ENCODE peak calls at places on chromosome 2, in six cellular contexts. D is fibroblast of lung, G is dorsolateral prefrontal cortex, L is brain microvascular endothelial cell, E is PC-3, V is Panc1. Q is an unnamed sample.

GRCh38 chr2:32553829-32554432 is 73.9 kb upstream of the TTC27 start:
- DNase-seq in G (no peak), V (no peak), E (peak), D (peak), L (peak), Q (peak)

GRCh38 chr2:160372585-160372984 is 121.0 kb downstream of the RBMS1 start:
- DNase-seq in G (no peak), D (peak), V (no peak), E (no peak), L (no peak), Q (no peak)

GRCh38 chr2:113890253-113891235 is 655 bp downstream of the ACTR3 start:
- DNase-seq in L (peak), D (peak), E (peak), V (no peak), G (peak), Q (peak)

GRCh38 chr2:37376421-37377186 is 32.2 kb downstream of the QPCT start:
- DNase-seq in G (no peak), E (peak), L (no peak), V (no peak), D (peak), Q (peak)

GRCh38 chr2:206086683-206087350 is 843 bp upstream of the INO80D start:
- DNase-seq in L (no peak), D (peak), V (no peak), E (peak), G (no peak), Q (no peak)

GRCh38 chr2:238716585-238716984 is 131.3 kb upstream of the TWIST2 start:
- DNase-seq in E (no peak), G (no peak), D (no peak), L (no peak), V (no peak), Q (no peak)

GRCh38 chr2:72919414-72920316 is 2.3 kb downstream of the EMX1 start:
- DNase-seq in L (no peak), G (no peak), D (peak), V (no peak), E (no peak), Q (peak)

GRCh38 chr2:26058390-26058789 is 24.5 kb downstream of the RAB10 start:
- DNase-seq in D (no peak), L (no peak), V (no peak), E (no peak), G (no peak), Q (no peak)

GRCh38 chr2:238138331-238139102 is at the start of gene KLHL30:
- DNase-seq in E (no peak), L (no peak), G (no peak), D (no peak), V (no peak), Q (no peak)

GRCh38 chr2:96526101-96526591 is 10.4 kb upstream of the ARID5A start:
- DNase-seq in L (no peak), V (no peak), D (no peak), E (no peak), G (no peak), Q (no peak)

GRCh38 chr2:96528680-96529375 is 7.7 kb upstream of the ARID5A start:
- DNase-seq in L (no peak), G (no peak), D (no peak), E (no peak), V (no peak), Q (no peak)

GRCh38 chr2:96526615-96527014 is 9.9 kb upstream of the ARID5A start:
- DNase-seq in E (no peak), L (no peak), D (no peak), V (no peak), G (no peak), Q (no peak)

GRCh38 chr2:96527990-96528679 is 8.4 kb upstream of the ARID5A start:
- DNase-seq in V (no peak), L (peak), E (no peak), D (peak), G (no peak), Q (peak)

DNA sequence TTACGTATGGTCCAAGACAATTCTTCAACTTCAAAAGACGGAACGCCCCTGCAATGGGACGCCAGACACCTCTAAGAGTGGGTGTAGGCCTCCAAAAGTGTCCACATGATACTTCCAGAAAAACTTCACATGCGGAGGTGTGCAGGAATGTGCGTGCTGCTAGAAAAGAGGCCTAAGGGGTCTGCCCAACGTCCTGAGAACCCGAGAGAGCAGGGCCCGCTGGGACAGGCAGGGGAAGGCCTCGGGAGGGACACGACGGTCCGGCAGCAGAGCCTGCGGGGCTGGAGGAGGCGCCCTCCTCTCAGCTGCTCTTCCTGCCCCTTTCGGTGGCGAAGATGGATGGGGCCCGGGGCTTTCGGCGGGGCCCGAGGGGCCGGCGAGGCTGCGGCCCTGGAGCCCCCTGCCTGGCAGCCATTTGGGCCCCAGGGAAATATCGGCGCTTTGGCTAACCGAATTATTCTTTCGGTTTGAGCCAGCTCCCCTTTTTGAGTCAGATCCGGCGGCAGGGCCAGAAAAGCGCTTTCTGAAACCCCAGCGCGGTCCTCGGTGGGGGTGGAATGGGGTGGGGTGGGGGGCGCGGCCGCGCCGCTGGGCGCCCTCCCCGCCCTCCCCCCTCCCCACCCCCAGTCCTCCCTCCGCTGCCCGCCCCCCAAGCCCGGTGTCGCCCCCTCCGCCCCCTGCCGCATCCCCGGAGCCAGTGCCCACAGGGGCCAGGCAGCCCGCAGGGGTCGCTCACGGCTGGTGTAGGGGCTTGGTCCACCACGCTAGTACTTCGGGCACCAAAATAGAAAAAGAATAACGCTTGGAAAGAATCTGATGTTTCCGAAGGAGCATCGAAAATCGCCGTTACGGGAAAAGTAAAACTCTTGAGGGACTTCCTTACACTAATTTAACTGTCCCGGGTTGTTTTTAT is 9.2 kb upstream of the ARID5A start:
- DNase-seq in D (peak), E (no peak), G (no peak), L (no peak), V (no peak), Q (no peak)
- H3K4me3 ChIP-seq in D (peak), E (no peak), G (peak), L (peak), V (peak), Q (peak)

GRCh38 chr2:10842506-10842905 is 29.9 kb upstream of the PDIA6 start:
- DNase-seq in D (no peak), G (no peak), E (no peak), L (no peak), V (no peak), Q (no peak)

GRCh38 chr2:10841547-10842219 is 29.1 kb upstream of the PDIA6 start:
- DNase-seq in L (no peak), D (no peak), G (no peak), V (no peak), E (no peak), Q (no peak)

GRCh38 chr2:10845640-10846039 is 33.1 kb upstream of the PDIA6 start:
- DNase-seq in V (no peak), L (no peak), E (no peak), G (no peak), D (no peak), Q (no peak)

GRCh38 chr2:10846110-10846861 is 33.7 kb upstream of the PDIA6 start:
- DNase-seq in D (no peak), G (no peak), L (no peak), E (no peak), V (no peak), Q (no peak)

DNA sequence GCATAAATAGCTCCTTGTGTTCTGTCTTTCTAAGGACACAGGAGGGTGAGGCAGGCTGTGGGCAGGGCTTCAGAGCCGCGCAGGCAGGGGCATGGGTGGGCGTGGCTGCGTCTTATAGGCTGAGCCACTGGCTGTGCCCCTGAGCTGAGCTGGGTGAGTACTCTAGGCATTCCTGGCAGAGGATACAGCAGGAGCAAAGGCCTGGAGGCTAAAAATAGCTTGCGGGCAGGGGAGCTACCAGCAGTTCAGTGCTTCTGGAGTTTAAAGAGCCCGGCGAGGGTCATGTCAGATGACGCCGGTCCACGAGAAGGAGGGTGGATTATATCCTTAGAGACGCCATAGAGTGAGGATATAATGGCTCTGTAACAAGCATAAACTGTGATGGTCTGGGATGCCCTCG is 31.5 kb upstream of the PDIA6 start:
- DNase-seq in D (peak), G (no peak), E (peak), V (no peak), L (peak), Q (peak)
- H3K4me3 ChIP-seq in D (no peak), G (no peak), E (no peak), V (no peak), L (no peak), Q (no peak)

GRCh38 chr2:136319227-136319626 is 201.3 kb upstream of the CXCR4 start:
- DNase-seq in E (no peak), G (no peak), V (no peak), D (no peak), L (no peak), Q (no peak)
- H3K4me3 ChIP-seq in E (no peak), G (no peak), V (no peak), D (no peak), L (no peak), Q (no peak)

GRCh38 chr2:176178271-176178806 is 10.1 kb upstream of the HOXD1 start:
- DNase-seq in V (no peak), E (no peak), L (no peak), D (no peak), G (no peak), Q (no peak)

GRCh38 chr2:176181551-176181950 is 6.9 kb upstream of the HOXD1 start:
- DNase-seq in V (no peak), E (no peak), L (no peak), G (no peak), D (no peak), Q (no peak)

GRCh38 chr2:176177580-176178270 is 10.7 kb upstream of the HOXD1 start:
- DNase-seq in D (no peak), L (no peak), E (no peak), V (no peak), G (no peak), Q (no peak)

GRCh38 chr2:176176233-176176632 is 12.2 kb upstream of the HOXD1 start:
- DNase-seq in E (no peak), D (no peak), G (no peak), V (no peak), L (no peak), Q (no peak)

GRCh38 chr2:176178807-176179271 is 9.6 kb upstream of the HOXD1 start:
- DNase-seq in V (no peak), E (no peak), G (no peak), L (no peak), D (no peak), Q (no peak)
- H3K4me3 ChIP-seq in V (no peak), E (no peak), G (peak), L (no peak), D (no peak), Q (peak)

DNA sequence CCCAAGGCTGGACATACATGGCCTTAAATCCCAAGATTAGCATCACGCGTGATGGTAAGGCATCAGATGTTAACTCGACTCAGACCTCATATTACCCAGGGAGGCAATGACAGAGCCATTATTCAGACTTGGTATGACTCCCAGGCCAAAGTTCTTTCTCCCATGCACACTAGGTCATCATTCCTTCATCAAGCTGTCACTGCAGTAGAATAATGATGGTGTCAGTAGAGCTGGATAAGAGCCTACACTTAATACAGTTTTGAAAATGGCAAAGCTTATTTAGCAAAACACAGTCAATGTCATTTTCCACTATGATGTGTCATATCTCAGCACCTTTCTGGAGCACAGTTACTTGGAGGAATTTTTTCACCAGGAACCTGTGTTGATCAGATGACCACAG is 663.3 kb downstream of the SUCLG1 start:
- DNase-seq in L (no peak), E (no peak), V (no peak), G (no peak), D (no peak), Q (no peak)
- H3K4me3 ChIP-seq in L (no peak), E (no peak), V (no peak), G (no peak), D (no peak), Q (no peak)

GRCh38 chr2:176158855-176159677 is 2.0 kb downstream of the HOXD3 start:
- DNase-seq in D (no peak), E (no peak), L (no peak), V (no peak), G (no peak), Q (no peak)
- H3K4me3 ChIP-seq in D (no peak), E (no peak), L (no peak), V (no peak), G (no peak), Q (no peak)

GRCh38 chr2:28608061-28608828 is 112.4 kb downstream of the PLB1 start:
- DNase-seq in V (no peak), L (no peak), G (peak), E (no peak), D (no peak), Q (no peak)
- H3K4me3 ChIP-seq in V (no peak), L (no peak), G (no peak), E (no peak), D (no peak), Q (no peak)

DNA sequence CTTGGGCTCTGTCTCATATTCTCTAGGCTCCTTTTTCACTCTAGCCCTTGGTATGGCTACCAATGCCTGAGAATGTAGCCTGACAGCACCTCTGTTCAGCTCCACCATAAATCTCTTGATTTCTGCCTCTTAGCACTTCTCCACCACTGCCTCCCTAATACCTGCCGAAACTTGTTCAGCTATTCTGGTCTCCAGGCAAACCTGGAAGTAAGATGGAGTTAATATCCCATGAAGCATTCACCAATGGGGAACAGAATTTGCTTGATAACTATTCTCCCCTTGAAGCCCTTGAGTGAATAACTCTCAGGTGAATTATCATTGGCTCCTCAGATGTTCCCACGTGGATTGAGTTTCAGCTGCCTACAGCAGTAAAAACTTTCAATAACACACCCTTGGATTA is 145.6 kb downstream of the EVA1A start:
- DNase-seq in E (no peak), G (no peak), D (no peak), L (no peak), V (no peak), Q (no peak)
- H3K4me3 ChIP-seq in E (no peak), G (no peak), D (no peak), L (no peak), V (no peak), Q (no peak)

DNA sequence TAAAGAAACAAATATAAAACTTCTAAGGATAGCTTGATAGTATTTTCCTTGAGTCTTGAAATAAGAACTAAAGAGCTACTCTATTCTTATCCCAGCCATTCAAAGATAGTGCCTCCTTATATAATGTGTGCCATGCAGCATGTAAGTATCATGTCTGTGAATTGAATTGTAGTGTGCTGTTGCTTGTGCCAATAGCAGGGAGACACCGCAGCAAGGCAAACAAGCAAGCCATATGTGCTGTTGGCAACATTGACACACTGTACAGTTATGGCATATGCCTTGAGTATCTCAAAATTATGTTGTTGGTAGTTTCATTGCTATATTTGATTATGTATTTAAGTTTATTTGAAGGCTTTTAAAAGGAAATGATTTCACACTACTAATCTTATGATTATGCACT is 58.2 kb downstream of the ERBB4 start:
- DNase-seq in L (no peak), V (no peak), E (no peak), G (no peak), D (no peak), Q (no peak)
- H3K4me3 ChIP-seq in L (no peak), V (no peak), E (no peak), G (no peak), D (no peak), Q (no peak)